ENCODE peak calls at places on chromosomes 4 and X, in ten cellular contexts. Y is GM06990, F is BJ, Z is cardiac fibroblast, I is GM12865, W is PC-9, C is astrocyte, N is AG04450, U is endodermal cell, A is fibroblast of the aortic adventitia. X is an unnamed sample.
A peak's percentile ranks its signal among the peaks of the same experiment; 100 is the strongest.

GRCh38 chr4:84070293-84070692 is 428.8 kb downstream of the NKX6-1 start:
- DNase-seq in U (no peak), F (no peak), C (no peak), N (no peak), A (no peak), Y (no peak), I (no peak), W (no peak), Z (no peak), X (no peak)

GRCh38 chr4:89619230-89619962 is 217.6 kb downstream of the SNCA start:
- DNase-seq in Y (no peak), N (no peak), A (no peak), Z (no peak), C (no peak), U (no peak), F (no peak), I (peak; percentile 21), W (no peak), X (no peak)

GRCh38 chr4:143389543-143390195 is 53.0 kb downstream of the GAB1 start:
- DNase-seq in F (no peak), N (no peak), U (no peak), W (peak; percentile 64), A (peak; percentile 48), C (peak; percentile 50), I (no peak), Y (no peak), Z (peak; percentile 70), X (no peak)

GRCh38 chr4:153267013-153267412 is 62.8 kb downstream of the TRIM2 start:
- DNase-seq in F (no peak), W (no peak), A (no peak), I (no peak), U (no peak), Y (no peak), N (peak; percentile 29), C (peak; percentile 34), Z (peak; percentile 56), X (no peak)

GRCh38 chr4:190017357-190018200 is 9.5 kb downstream of the FRG2 start:
- DNase-seq in Z (no peak), N (no peak), U (peak; percentile 54), W (no peak), F (no peak), C (no peak), Y (no peak), A (no peak), I (no peak), X (no peak)

GRCh38 chrX:25300994-25301393 is 285.2 kb upstream of the ARX start:
- DNase-seq in Y (no peak), A (no peak), C (no peak), N (no peak), U (no peak), Z (no peak), I (no peak), W (no peak), F (no peak), X (no peak)

GRCh38 chr4:99087887-99088484 is 602 bp downstream of the ADH5 start:
- DNase-seq in I (peak; percentile 44), Y (no peak), Z (peak; percentile 86), W (peak; percentile 62), U (no peak), C (peak; percentile 63), N (peak; percentile 43), A (peak; percentile 95), F (peak; percentile 55), X (peak; percentile 59)

GRCh38 chr4:78119698-78120097 is 62.6 kb downstream of the FRAS1 start:
- DNase-seq in F (no peak), I (no peak), Z (peak; percentile 3), U (no peak), C (no peak), W (no peak), N (no peak), Y (no peak), A (peak; percentile 5), X (no peak)

GRCh38 chrX:2837961-2838360 is 9.2 kb downstream of the GYG2 start:
- DNase-seq in C (no peak), I (no peak), A (no peak), Z (no peak), F (no peak), Y (no peak), W (no peak), U (no peak), N (no peak), X (no peak)

GRCh38 chr4:122456228-122457106 is at the start of gene IL2:
- DNase-seq in N (no peak), Z (no peak), U (no peak), C (no peak), A (no peak), F (no peak), W (no peak), Y (no peak), I (no peak), X (no peak)

GRCh38 chr4:149910604-149911367 is 95.1 kb upstream of the IQCM start:
- DNase-seq in I (no peak), Y (no peak), N (no peak), Z (peak; percentile 12), F (no peak), W (no peak), U (no peak), A (no peak), C (no peak), X (no peak)

GRCh38 chr4:105329081-105329480 is 144.8 kb downstream of the PPA2 start:
- DNase-seq in W (no peak), Y (no peak), U (no peak), A (no peak), N (no peak), C (no peak), Z (no peak), I (no peak), F (no peak), X (no peak)

GRCh38 chr4:154416183-154416543 is 75.4 kb downstream of the DCHS2 start:
- DNase-seq in U (peak; percentile 86), A (no peak), Y (peak; percentile 12), I (peak; percentile 21), W (no peak), C (no peak), F (no peak), N (no peak), Z (peak; percentile 0), X (no peak)

GRCh38 chr4:36283912-36284465 is 2.6 kb downstream of the DTHD1 start:
- DNase-seq in U (no peak), Z (no peak), C (no peak), W (no peak), I (no peak), N (no peak), A (no peak), F (no peak), Y (no peak), X (no peak)

DNA sequence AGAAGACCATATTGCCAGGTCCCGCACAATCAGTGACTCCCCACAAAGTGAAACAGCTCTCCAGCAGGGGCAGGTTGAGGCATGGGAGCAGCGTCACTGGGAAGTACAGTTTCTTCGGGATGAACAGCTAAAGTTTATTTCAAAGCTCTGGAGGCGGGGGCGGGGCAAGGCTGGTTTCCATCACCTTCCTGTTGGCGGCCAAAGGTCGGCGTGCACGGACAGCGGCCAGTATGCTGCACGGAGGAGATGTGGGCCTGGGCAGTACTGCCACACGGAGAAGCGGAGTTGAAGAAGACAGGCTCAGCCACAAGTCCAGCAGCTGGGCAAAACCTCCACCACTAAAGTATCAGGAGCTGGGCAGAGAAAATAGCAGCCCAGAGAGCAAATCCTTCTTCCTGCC is 964 bp upstream of the ZNF518B start:
- DNase-seq in F (no peak), A (no peak), Z (no peak), Y (no peak), I (no peak), W (no peak), C (no peak), U (peak; percentile 71), N (no peak), X (no peak)
- H3K4me3 ChIP-seq in F (no peak overlapping the region), A (no peak overlapping the region), Z (no peak overlapping the region), Y (no peak overlapping the region), I (no peak overlapping the region), W (no peak overlapping the region), C (no peak overlapping the region), U (no peak overlapping the region), N (no peak overlapping the region), X (no peak overlapping the region)

GRCh38 chr4:185020293-185020808 is 2.1 kb downstream of the HELT start:
- DNase-seq in I (no peak), A (peak; percentile 9), C (peak; percentile 6), Z (peak; percentile 45), F (no peak), N (no peak), Y (no peak), W (no peak), U (peak; percentile 83), X (no peak)

GRCh38 chr4:185019451-185020292 is 1.4 kb downstream of the HELT start:
- DNase-seq in I (no peak), W (no peak), A (no peak), Z (no peak), N (no peak), Y (no peak), F (no peak), U (peak; percentile 87), C (no peak), X (no peak)

GRCh38 chr4:185018834-185019450 is 652 bp downstream of the HELT start:
- DNase-seq in F (no peak), Y (no peak), W (no peak), I (no peak), N (no peak), A (no peak), Z (peak; percentile 36), U (peak; percentile 83), C (no peak), X (no peak)

GRCh38 chr4:185023471-185023870 is 5.2 kb downstream of the HELT start:
- DNase-seq in A (no peak), I (no peak), F (no peak), U (no peak), C (no peak), N (no peak), Z (no peak), W (no peak), Y (no peak), X (no peak)

GRCh38 chr4:185020863-185021761 is 2.8 kb downstream of the HELT start:
- DNase-seq in C (no peak), U (peak; percentile 68), W (no peak), A (no peak), Z (no peak), F (no peak), I (no peak), N (no peak), Y (no peak), X (no peak)
- H3K4me3 ChIP-seq in C (no peak overlapping the region), U (peak overlapping the region; percentile 56), W (no peak overlapping the region), A (no peak overlapping the region), Z (no peak overlapping the region), F (no peak overlapping the region), I (no peak overlapping the region), N (no peak overlapping the region), Y (no peak overlapping the region), X (no peak overlapping the region)

GRCh38 chr4:114597410-114598115 is 1.0 kb upstream of the UGT8 start:
- DNase-seq in Z (no peak), W (no peak), U (peak; percentile 46), F (no peak), I (peak; percentile 8), A (no peak), Y (no peak), N (no peak), C (no peak), X (no peak)
- H3K4me3 ChIP-seq in Z (no peak overlapping the region), W (peak overlapping the region; percentile 43), U (peak overlapping the region; percentile 88), F (no peak overlapping the region), I (peak overlapping the region; percentile 64), A (no peak overlapping the region), Y (no peak overlapping the region), N (no peak overlapping the region), C (no peak overlapping the region), X (no peak overlapping the region)

GRCh38 chrX:48913605-48914366 is 2.3 kb upstream of the SLC35A2 start:
- DNase-seq in Y (no peak), Z (no peak), N (no peak), W (no peak), A (no peak), I (no peak), F (no peak), U (no peak), C (no peak), X (no peak)
- H3K4me3 ChIP-seq in Y (no peak overlapping the region), Z (no peak overlapping the region), N (no peak overlapping the region), W (no peak overlapping the region), A (no peak overlapping the region), I (peak overlapping the region; percentile 89), F (no peak overlapping the region), U (no peak overlapping the region), C (no peak overlapping the region), X (no peak overlapping the region)